ENCODE peak calls at places on chromosomes 11 and 22, in four cellular contexts. W is A549, B is HepG2, Y is ovary. Q is an unnamed sample.

GRCh38 chr22:44398791-44399190 is 86.0 kb upstream of the SHISAL1 start:
- DNase-seq in W (no peak), B (no peak), Y (no peak), Q (peak; percentile 25)

GRCh38 chr11:78575478-78575877 is 814 bp upstream of the NARS2 start:
- DNase-seq in B (no peak), W (no peak), Y (no peak), Q (no peak)

GRCh38 chr11:128367573-128367972 is 219.8 kb downstream of the ETS1 start:
- DNase-seq in W (no peak), Y (no peak), B (no peak), Q (no peak)

GRCh38 chr11:28153586-28153985 is 45.4 kb downstream of the METTL15 start:
- DNase-seq in B (no peak), Y (no peak), W (no peak), Q (no peak)

GRCh38 chr11:82988936-82989627 is 82.6 kb downstream of the RAB30 start:
- DNase-seq in W (no peak), B (peak; percentile 96), Y (no peak), Q (no peak)

GRCh38 chr22:29043906-29044575 is 17.6 kb downstream of the C22orf31 start:
- DNase-seq in B (no peak), W (no peak), Y (no peak), Q (no peak)

GRCh38 chr11:88414385-88414861 is 76.9 kb upstream of the CTSC start:
- DNase-seq in B (no peak), Y (no peak), W (no peak), Q (no peak)

GRCh38 chr11:128189823-128190222 is 397.5 kb downstream of the ETS1 start:
- DNase-seq in W (no peak), Y (no peak), B (no peak), Q (no peak)

GRCh38 chr11:35049906-35050531 is 89.0 kb upstream of the CD44 start:
- DNase-seq in W (no peak), B (no peak), Y (no peak), Q (no peak)

GRCh38 chr22:24133187-24133965 is 47.9 kb upstream of the SUSD2 start:
- DNase-seq in Y (no peak), B (no peak), W (peak; percentile 27), Q (no peak)

GRCh38 chr11:58905716-58906547 is 33.4 kb upstream of the GLYATL1 start:
- DNase-seq in Y (no peak), W (peak; percentile 75), B (no peak), Q (no peak)

GRCh38 chr11:9758676-9759518 is 95.0 kb downstream of the SWAP70 start:
- DNase-seq in Y (peak; percentile 79), B (peak; percentile 53), W (peak; percentile 77), Q (peak; percentile 91)

GRCh38 chr11:87600938-87601337 is 563.2 kb downstream of the TMEM135 start:
- DNase-seq in B (no peak), Y (no peak), W (no peak), Q (no peak)

GRCh38 chr11:106670069-106670468 is 348.2 kb downstream of the GUCY1A2 start:
- DNase-seq in Y (no peak), B (no peak), W (no peak), Q (no peak)

GRCh38 chr11:106668147-106668546 is 350.1 kb downstream of the GUCY1A2 start:
- DNase-seq in Y (no peak), W (no peak), B (no peak), Q (no peak)
- TF ChIP-seq EP300 in Y (no peak), W (no peak), B (no peak), Q (no peak)

DNA sequence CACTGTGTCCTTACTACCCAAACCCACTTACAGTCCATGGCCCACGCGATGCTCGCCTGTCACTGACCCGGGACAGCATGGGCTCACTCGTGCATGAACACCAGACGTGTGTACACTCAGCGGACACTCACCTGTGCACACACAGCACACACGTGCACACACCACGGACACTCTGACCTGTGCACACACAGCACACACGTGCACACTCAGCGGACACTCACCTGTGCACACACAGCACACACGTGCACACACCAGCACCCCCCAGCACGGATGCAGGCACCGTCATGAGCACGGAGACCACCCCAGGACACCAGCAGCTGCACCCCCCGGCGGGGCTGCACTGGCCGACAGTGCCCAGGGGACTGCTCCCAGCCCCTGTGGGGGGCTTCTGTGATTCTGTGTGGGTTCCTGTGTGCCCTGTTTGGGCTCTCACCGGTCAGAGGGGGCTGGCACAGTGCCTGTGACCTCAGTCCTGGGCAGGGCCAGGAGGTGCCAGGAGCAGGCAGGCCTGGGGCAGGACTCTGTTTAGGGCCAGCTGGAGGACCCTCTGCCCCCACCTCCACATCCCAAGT is 20.2 kb downstream of the CRELD2 start:
- DNase-seq in Y (no peak), W (no peak), B (no peak), Q (no peak)
- H3K27ac ChIP-seq in Y (no peak overlapping the region), W (no peak overlapping the region), B (peak overlapping the region; percentile 80), Q (peak overlapping the region; percentile 99)

DNA sequence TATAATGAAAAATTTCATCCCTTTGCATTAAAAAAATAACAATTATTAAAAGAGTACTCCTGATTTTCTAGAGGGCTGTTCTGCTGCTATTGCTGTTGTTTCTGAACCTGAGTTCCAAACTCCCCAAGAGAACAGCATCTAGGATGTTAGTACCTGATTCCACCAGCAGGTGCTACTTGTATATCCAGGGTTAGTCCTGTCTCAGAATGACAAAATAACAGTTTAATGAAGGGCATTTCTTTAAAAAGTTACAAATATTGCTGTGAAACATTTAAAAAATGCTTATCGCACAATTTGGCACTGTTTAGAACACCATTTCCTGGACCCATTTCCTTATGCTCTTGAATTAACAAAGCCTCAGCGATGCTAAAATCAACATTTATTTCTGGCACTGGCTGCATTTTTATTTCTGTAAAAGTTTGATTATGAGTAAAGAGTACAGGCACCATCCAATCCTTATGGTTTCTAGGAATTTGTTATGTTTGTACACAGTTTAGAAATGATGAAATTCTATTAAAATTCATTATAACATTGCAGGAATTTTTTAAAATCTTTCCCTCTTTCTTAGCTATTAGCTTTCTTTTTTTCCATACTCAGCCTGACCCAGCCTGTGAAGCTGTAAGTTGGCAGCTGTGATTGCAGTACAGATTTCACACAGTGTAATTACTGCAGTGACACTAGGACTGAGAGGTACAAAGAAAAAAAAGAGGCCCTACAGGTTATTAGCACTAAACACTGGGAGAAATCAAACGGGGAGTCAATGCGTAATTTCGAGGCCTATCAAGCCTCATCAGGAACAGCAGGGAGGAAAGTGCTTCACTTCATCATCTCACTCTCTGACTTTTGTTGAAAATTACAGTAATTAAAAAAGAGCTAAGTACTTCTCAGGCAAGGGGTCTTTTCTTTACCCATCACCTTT is 208.8 kb downstream of the DCDC1 start:
- DNase-seq in W (peak; percentile 25), Y (no peak), B (peak; percentile 7), Q (no peak)
- TF ChIP-seq EP300 in W (no peak), Y (no peak), B (no peak), Q (no peak)

DNA sequence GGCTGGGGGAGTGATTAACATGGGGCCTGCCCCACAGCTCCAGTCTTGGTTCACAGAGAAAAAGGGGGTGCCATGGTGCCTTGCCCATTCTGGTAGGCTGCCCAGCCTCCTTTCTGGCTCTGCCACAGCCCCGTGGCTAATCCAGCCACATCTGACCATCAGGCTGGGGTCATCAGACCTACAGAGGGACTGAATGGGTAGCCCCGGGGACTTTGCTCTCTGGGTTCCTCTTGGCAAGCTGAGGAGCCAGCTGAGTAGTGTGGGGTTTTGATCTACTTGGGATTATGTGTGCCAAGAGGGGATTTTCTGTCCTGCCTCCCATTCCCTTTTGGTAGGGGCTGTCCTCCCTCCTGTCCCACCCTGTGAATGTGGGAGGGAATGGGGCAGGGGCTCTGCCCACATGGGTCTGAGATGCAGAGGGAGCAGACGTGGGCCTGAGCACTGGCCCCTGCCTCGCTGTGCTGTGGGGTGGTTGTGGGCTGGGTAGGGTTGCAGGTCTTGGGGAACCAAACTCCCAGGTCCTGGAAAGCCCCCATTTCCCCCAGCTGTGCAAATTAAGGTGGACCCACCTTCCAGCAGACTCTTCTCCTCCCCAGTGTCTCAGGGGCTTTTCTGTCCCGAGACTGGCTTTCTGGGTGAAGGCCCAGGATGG is 32.0 kb downstream of the CD82 start:
- DNase-seq in B (no peak), Y (no peak), W (no peak), Q (no peak)
- H3K27ac ChIP-seq in B (no peak overlapping the region), Y (peak overlapping the region; percentile 53), W (no peak overlapping the region), Q (peak overlapping the region; percentile 50)

DNA sequence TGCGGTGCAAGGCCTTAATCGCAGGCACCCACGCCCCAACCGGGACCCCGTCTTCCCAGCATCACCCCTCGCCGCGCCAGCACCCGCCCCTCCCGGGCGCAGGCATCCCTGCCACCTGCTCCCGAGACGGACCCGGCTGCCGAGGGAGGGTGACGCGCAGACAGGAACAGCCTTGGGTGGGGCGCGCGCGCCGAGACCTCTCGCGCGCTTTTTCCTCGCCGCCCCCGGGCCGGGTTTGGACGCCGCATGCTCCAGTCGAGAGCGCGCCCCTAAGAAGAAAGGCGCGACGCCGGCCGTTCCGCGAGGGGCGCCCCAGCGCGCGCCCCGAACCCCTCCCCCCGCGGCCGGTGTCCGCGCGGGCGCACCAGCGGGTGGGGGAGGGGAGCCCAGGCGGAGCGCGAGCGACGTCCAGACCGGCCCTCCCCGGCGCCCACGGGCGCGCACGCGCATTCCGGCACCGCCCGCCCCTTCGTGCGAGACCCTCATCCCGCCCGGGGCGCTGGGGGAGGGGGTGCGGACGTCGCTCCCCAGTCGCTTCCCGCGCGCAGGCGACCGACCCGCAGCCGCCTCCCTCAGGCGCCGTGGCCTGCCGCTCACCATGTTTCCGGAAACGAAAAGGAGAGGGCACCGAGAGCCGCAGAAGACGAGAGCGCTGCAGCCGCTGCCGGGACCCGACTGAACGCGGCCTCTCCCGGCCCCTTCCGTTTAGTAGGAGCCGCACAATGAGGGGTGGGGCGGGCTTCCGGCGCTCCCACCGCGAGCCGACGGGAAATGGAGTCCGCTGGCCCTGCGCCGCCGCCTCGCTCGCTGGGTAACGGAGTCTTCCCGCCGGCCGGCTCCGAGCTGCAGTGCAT is at the start of gene CFL1:
- DNase-seq in B (peak; percentile 91), W (peak; percentile 99), Y (peak; percentile 97), Q (peak; percentile 100)
- TF ChIP-seq EP300 in B (peak; percentile 59), W (no peak), Y (peak; percentile 34), Q (peak; percentile 65)

GRCh38 chr22:18057568-18058209 is 20.1 kb upstream of the PEX26 start:
- DNase-seq in B (peak; percentile 63), Y (peak; percentile 89), W (peak; percentile 85), Q (no peak)

GRCh38 chr22:18058770-18059169 is 19.0 kb upstream of the PEX26 start:
- DNase-seq in B (no peak), Y (no peak), W (no peak), Q (no peak)

GRCh38 chr22:18056802-18057474 is 20.9 kb upstream of the PEX26 start:
- DNase-seq in B (no peak), W (no peak), Y (no peak), Q (no peak)

GRCh38 chr22:18055619-18056160 is 22.1 kb upstream of the PEX26 start:
- DNase-seq in Y (no peak), W (no peak), B (no peak), Q (no peak)

DNA sequence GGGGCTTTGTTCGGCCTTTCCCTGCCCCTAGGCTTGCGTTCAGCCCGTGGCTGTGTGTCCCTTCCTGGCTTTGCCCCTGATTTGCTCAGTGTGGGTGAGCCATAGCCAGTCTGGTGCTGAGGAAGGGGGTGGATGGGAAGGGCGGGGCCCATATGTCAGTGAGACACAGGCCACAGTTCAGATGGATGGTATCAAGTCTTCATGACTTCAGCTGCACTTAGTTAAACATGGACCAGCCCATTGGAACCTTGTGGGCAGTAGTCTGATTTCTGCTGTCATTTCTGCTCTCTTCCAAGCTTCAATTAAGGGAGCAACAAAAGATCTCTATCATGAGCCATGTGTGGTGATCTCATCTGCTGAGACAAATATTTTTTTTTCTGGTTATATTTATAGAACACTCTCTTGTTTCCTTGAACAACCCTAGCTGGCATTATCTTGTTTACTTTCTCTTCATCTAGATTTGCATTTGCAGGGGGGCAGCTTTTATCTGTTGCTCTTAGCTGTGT is 21.6 kb upstream of the PEX26 start:
- DNase-seq in Y (no peak), W (peak; percentile 44), B (peak; percentile 77), Q (no peak)
- H3K27ac ChIP-seq in Y (peak overlapping the region; percentile 61), W (peak overlapping the region; percentile 95), B (peak overlapping the region; percentile 6), Q (peak overlapping the region; percentile 79)

Q was measured in upper lobe of left lung.